ENCODE peak calls at places on chromosomes 5 and 9, in seven cellular contexts. E, I, W, H, T, D and K are unnamed samples.

GRCh38 chr9:26159575-26160392 is 481.5 kb upstream of the TUSC1 start:
- DNase-seq in D (no peak), T (peak), E (no peak), H (no peak), W (peak), I (peak), K (no peak)

GRCh38 chr5:149561848-149562247 is 10.6 kb upstream of the CSNK1A1 start:
- DNase-seq in E (peak), H (no peak), T (peak), D (no peak), W (peak), I (peak), K (no peak)

GRCh38 chr5:126354012-126354856 is 69.0 kb upstream of the GRAMD2B start:
- DNase-seq in E (peak), W (peak), I (peak), D (no peak), H (no peak), T (peak), K (no peak)

GRCh38 chr9:116008278-116008677 is 145.3 kb upstream of the PAPPA start:
- DNase-seq in H (no peak), E (peak), T (no peak), D (no peak), W (no peak), I (no peak), K (no peak)

GRCh38 chr5:7886849-7887460 is 18.0 kb downstream of the MTRR start:
- DNase-seq in W (peak), I (peak), H (no peak), T (peak), E (peak), D (no peak), K (no peak)

GRCh38 chr5:1515311-1515920 is 8.3 kb downstream of the LPCAT1 start:
- DNase-seq in E (no peak), D (no peak), I (no peak), H (peak), T (no peak), W (peak), K (no peak)

GRCh38 chr9:130159057-130159456 is 13.1 kb upstream of the NCS1 start:
- DNase-seq in I (no peak), E (no peak), H (no peak), T (no peak), W (no peak), D (no peak), K (no peak)

GRCh38 chr9:129626079-129626943 is at the start of gene NTMT1:
- DNase-seq in H (peak), D (peak), T (peak), W (peak), I (peak), E (peak), K (peak)

GRCh38 chr5:159405611-159406031 is 75.3 kb upstream of the IL12B start:
- DNase-seq in E (no peak), W (no peak), H (no peak), D (no peak), I (no peak), T (no peak), K (no peak)

GRCh38 chr5:109076741-109077140 is 329.0 kb downstream of the FER start:
- DNase-seq in E (no peak), W (peak), D (no peak), T (no peak), H (no peak), I (no peak), K (no peak)

GRCh38 chr9:75591972-75592371 is 298.5 kb upstream of the PCSK5 start:
- DNase-seq in H (no peak), T (no peak), I (no peak), E (no peak), D (no peak), W (no peak), K (no peak)

GRCh38 chr9:12350775-12351174 is 342.4 kb upstream of the TYRP1 start:
- DNase-seq in E (no peak), I (no peak), T (no peak), D (no peak), H (no peak), W (no peak), K (no peak)

GRCh38 chr5:95959964-95960801 is 1.5 kb downstream of the ELL2 start:
- DNase-seq in H (no peak), I (peak), W (peak), E (peak), D (no peak), T (peak), K (no peak)

GRCh38 chr5:153543959-153544470 is 53.5 kb downstream of the GRIA1 start:
- DNase-seq in E (no peak), T (no peak), I (no peak), D (no peak), H (no peak), W (no peak), K (no peak)

GRCh38 chr5:147369742-147370374 is 135.0 kb downstream of the STK32A start:
- DNase-seq in H (no peak), T (peak), E (peak), D (no peak), I (no peak), W (no peak), K (no peak)

GRCh38 chr5:89353837-89354551 is 471.0 kb upstream of the MEF2C start:
- DNase-seq in W (no peak), H (no peak), D (no peak), I (no peak), T (no peak), E (no peak), K (no peak)

GRCh38 chr9:1880038-1880565 is 135.0 kb upstream of the SMARCA2 start:
- DNase-seq in E (no peak), W (no peak), D (no peak), T (no peak), H (no peak), I (no peak), K (no peak)

GRCh38 chr9:135788576-135789300 is 86.8 kb downstream of the KCNT1 start:
- DNase-seq in E (no peak), W (no peak), D (no peak), H (no peak), T (no peak), I (no peak), K (no peak)

GRCh38 chr9:132946624-132947295 is 2.3 kb upstream of the TSC1 start:
- DNase-seq in E (peak), I (peak), T (peak), H (no peak), W (no peak), D (no peak), K (no peak)

GRCh38 chr5:153551537-153552079 is 61.1 kb downstream of the GRIA1 start:
- DNase-seq in H (no peak), E (peak), W (peak), T (peak), D (no peak), I (peak), K (no peak)

GRCh38 chr9:77575785-77576184 is 72.3 kb downstream of the GNA14 start:
- DNase-seq in W (no peak), H (no peak), E (peak), D (peak), I (peak), T (peak), K (no peak)

GRCh38 chr5:96529559-96529958 is 96.5 kb upstream of the PCSK1 start:
- DNase-seq in D (no peak), T (no peak), I (no peak), E (no peak), H (no peak), W (no peak), K (no peak)

GRCh38 chr9:128317629-128318028 is 4.6 kb downstream of the TRUB2 start:
- DNase-seq in D (no peak), H (no peak), T (no peak), E (no peak), I (no peak), W (no peak), K (no peak)

GRCh38 chr9:87086111-87086510 is 138.8 kb upstream of the GAS1 start:
- DNase-seq in W (no peak), T (no peak), D (no peak), E (no peak), I (no peak), H (no peak), K (no peak)

GRCh38 chr9:13841801-13842462 is 472.0 kb downstream of the NFIB start:
- DNase-seq in H (peak), T (no peak), I (no peak), D (no peak), W (no peak), E (no peak), K (no peak)

GRCh38 chr9:111037744-111038335 is 430 bp downstream of the LPAR1 start:
- DNase-seq in E (peak), H (peak), D (peak), T (peak), I (peak), W (peak), K (no peak)

GRCh38 chr5:77777281-77777892 is 1.2 kb upstream of the TBCA start:
- DNase-seq in W (no peak), E (peak), T (peak), D (no peak), I (no peak), H (no peak), K (no peak)

GRCh38 chr5:41447761-41448510 is 62.5 kb downstream of the PLCXD3 start:
- DNase-seq in W (peak), E (no peak), I (no peak), D (no peak), T (no peak), H (no peak), K (no peak)

GRCh38 chr5:145579336-145579735 is 255.8 kb downstream of the PRELID2 start:
- DNase-seq in I (no peak), T (no peak), D (no peak), E (no peak), H (no peak), W (no peak), K (no peak)

GRCh38 chr9:133054966-133055365 is 6.8 kb upstream of the CEL start:
- DNase-seq in W (peak), E (no peak), T (peak), D (no peak), I (peak), H (peak), K (no peak)

GRCh38 chr9:77018058-77019009 is 1.1 kb upstream of the FOXB2 start:
- DNase-seq in I (no peak), H (no peak), D (peak), W (peak), T (no peak), E (no peak), K (no peak)

GRCh38 chr9:109975574-109976327 is 195.8 kb downstream of the PALM2AKAP2 start:
- DNase-seq in W (no peak), I (no peak), E (no peak), H (no peak), D (no peak), T (peak), K (no peak)

GRCh38 chr9:129866373-129867137 is 31.3 kb downstream of the USP20 start:
- DNase-seq in E (no peak), T (no peak), D (no peak), I (no peak), H (peak), W (no peak), K (no peak)

GRCh38 chr5:53749611-53750010 is 189.2 kb downstream of the NDUFS4 start:
- DNase-seq in D (no peak), T (no peak), I (peak), E (no peak), H (no peak), W (no peak), K (no peak)

GRCh38 chr5:169424279-169424955 is 123.5 kb upstream of the SLIT3 start:
- DNase-seq in T (no peak), E (no peak), I (no peak), W (no peak), D (no peak), H (no peak), K (no peak)

GRCh38 chr5:9516591-9516990 is 29.3 kb downstream of the SEMA5A start:
- DNase-seq in E (no peak), W (no peak), H (no peak), D (no peak), T (no peak), I (no peak), K (no peak)
- TF ChIP-seq CTCF in E (no peak), W (no peak), H (peak), D (no peak), T (no peak), I (peak), K (no peak)

DNA sequence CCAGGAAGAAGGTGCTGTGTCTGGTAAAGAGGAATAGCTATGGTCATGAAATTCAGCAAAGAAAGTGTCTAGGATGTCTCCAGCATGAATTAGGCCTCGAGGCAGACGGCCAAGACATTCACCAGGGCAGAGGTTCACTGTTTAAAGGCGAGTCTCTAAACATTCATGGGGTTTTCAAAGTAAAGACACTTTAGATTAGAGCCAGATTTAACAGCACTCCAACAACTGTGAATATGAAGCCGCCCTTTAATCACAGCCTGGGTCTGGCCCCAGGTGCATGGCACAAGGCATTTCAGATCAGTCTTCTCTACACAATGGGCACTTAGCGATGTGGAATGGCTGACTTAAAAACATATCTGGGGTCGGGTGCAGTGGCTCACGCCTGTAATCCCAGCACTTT is 94.9 kb downstream of the ANKH start:
- DNase-seq in H (no peak), W (no peak), T (peak), I (peak), E (no peak), D (no peak), K (no peak)
- TF ChIP-seq CTCF in H (no peak), W (no peak), T (no peak), I (no peak), E (no peak), D (no peak), K (no peak)

GRCh38 chr9:27888661-27889295 is 315.5 kb upstream of the C9orf72 start:
- DNase-seq in H (no peak), D (peak), I (no peak), W (peak), T (peak), E (peak), K (no peak)
- TF ChIP-seq CTCF in H (peak), D (peak), I (peak), W (peak), T (peak), E (peak), K (peak)

GRCh38 chr5:176180781-176181180 is 57.4 kb upstream of the SIMC1 start:
- DNase-seq in T (no peak), D (no peak), H (no peak), I (no peak), W (no peak), E (no peak), K (no peak)

GRCh38 chr5:176176231-176176630 is 62.0 kb upstream of the SIMC1 start:
- DNase-seq in E (no peak), I (no peak), W (no peak), H (no peak), D (no peak), T (no peak), K (no peak)

GRCh38 chr5:176180339-176180738 is 57.9 kb upstream of the SIMC1 start:
- DNase-seq in E (no peak), D (no peak), T (peak), H (no peak), W (no peak), I (peak), K (no peak)

GRCh38 chr5:176181271-176181855 is 56.9 kb upstream of the SIMC1 start:
- DNase-seq in D (no peak), I (no peak), H (no peak), T (no peak), E (no peak), W (no peak), K (no peak)

DNA sequence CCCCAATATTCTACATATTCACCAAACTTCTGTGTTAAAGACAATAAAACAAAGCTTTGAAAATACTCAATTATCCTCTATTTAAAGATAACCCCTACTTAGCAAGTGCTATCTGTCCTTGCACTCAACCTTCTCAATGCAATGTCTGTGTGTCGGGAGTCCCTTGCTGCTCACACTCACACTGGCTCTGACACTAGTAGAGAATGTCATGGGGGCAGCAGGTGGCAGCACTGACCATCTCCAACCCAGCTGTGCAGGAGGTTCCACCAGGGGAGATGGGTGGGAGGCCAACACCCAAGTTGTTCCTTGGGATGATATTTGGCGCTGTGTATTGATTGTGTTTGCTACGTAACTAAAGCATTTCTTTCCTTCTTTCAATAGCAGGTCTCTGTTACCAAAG is 59.4 kb upstream of the SIMC1 start:
- DNase-seq in E (peak), D (no peak), W (no peak), H (no peak), I (no peak), T (no peak), K (no peak)
- TF ChIP-seq CTCF in E (no peak), D (no peak), W (no peak), H (no peak), I (peak), T (no peak), K (no peak)

GRCh38 chr5:73273379-73274050 is 100.5 kb downstream of the TMEM174 start:
- DNase-seq in T (no peak), H (no peak), W (no peak), D (no peak), I (no peak), E (peak), K (no peak)

GRCh38 chr5:73268826-73269225 is 95.8 kb downstream of the TMEM174 start:
- DNase-seq in D (no peak), T (no peak), E (no peak), I (no peak), H (no peak), W (no peak), K (no peak)

GRCh38 chr5:73274121-73274520 is 101.1 kb downstream of the TMEM174 start:
- DNase-seq in I (no peak), T (no peak), W (no peak), E (no peak), H (no peak), D (no peak), K (no peak)

GRCh38 chr5:73274870-73275756 is 102.1 kb downstream of the TMEM174 start:
- DNase-seq in W (no peak), I (no peak), H (peak), T (peak), D (no peak), E (no peak), K (no peak)

DNA sequence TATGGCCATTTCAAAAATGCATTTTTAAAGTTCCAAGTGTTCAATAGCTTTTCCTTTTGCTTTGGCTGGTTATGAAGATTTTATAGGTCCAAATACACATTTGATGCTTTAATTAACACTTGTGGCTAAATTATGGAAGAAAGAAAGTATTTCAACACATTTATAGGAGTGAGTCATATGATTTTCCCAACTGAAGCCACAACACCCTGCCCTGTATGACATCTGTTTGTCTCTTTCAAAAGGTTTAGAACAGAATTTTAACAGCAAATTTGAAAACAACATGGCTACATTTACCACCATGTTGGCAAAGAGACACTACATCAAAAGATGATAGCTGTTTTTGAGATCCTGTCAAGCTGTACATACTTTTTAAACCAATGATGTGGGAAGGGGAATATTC is 99.4 kb downstream of the TMEM174 start:
- DNase-seq in H (no peak), I (no peak), W (no peak), T (peak), E (no peak), D (no peak), K (no peak)
- TF ChIP-seq CTCF in H (no peak), I (no peak), W (no peak), T (no peak), E (no peak), D (no peak), K (no peak)

GRCh38 chr5:154677921-154678320 is 77.3 kb upstream of the LARP1 start:
- DNase-seq in T (no peak), E (peak), D (no peak), W (no peak), I (peak), H (no peak), K (no peak)
- TF ChIP-seq CTCF in T (no peak), E (no peak), D (no peak), W (no peak), I (no peak), H (no peak), K (no peak)